ENCODE peak calls at places on chromosomes 7 and 10, in five cellular contexts. K is fibroblast of pulmonary artery, Z is GM06990, P is HFF-Myc, M is transverse colon. Q is an unnamed sample.

GRCh38 chr7:37540917-37541316 is 92.3 kb upstream of the ELMO1 start:
- DNase-seq in P (no peak), M (no peak), K (no peak), Z (no peak), Q (no peak)

GRCh38 chr7:106433377-106433776 is 148.6 kb upstream of the NAMPT start:
- DNase-seq in P (no peak), M (no peak), Z (no peak), K (no peak), Q (no peak)

GRCh38 chr10:71963756-71964668 is at the start of gene CHST3:
- DNase-seq in Z (no peak), M (peak), K (peak), P (no peak), Q (peak)

GRCh38 chr10:3775671-3776551 is 9.1 kb downstream of the KLF6 start:
- DNase-seq in P (no peak), K (peak), Z (no peak), M (peak), Q (peak)

GRCh38 chr10:74189999-74190421 is 39.0 kb downstream of the ADK start:
- DNase-seq in Z (no peak), M (peak), K (peak), P (peak), Q (no peak)

GRCh38 chr10:73413528-73414229 is at the start of gene ANXA7:
- DNase-seq in P (no peak), K (peak), M (peak), Z (peak), Q (peak)

GRCh38 chr7:73647725-73648592 is 19.7 kb upstream of the VPS37D start:
- DNase-seq in Z (no peak), M (peak), K (no peak), P (no peak), Q (no peak)

GRCh38 chr7:18489624-18490023 is 5.9 kb upstream of the HDAC9 start:
- DNase-seq in M (no peak), K (no peak), Z (no peak), P (no peak), Q (no peak)

GRCh38 chr7:159012353-159013069 is 132.2 kb downstream of the VIPR2 start:
- DNase-seq in Z (no peak), K (no peak), M (peak), P (no peak), Q (no peak)

GRCh38 chr7:133481676-133482075 is 228.8 kb downstream of the EXOC4 start:
- DNase-seq in Z (no peak), M (no peak), P (peak), K (peak), Q (no peak)

GRCh38 chr10:100167521-100168312 is 18.1 kb downstream of the ERLIN1 start:
- DNase-seq in K (no peak), Z (no peak), P (no peak), M (no peak), Q (no peak)

GRCh38 chr10:101574354-101574753 is 13.7 kb downstream of the POLL start:
- DNase-seq in M (no peak), P (no peak), K (no peak), Z (no peak), Q (no peak)

GRCh38 chr10:70508912-70509366 is 30.4 kb downstream of the PALD1 start:
- DNase-seq in Z (no peak), P (peak), M (peak), K (peak), Q (no peak)

GRCh38 chr10:125035136-125035535 is 93.2 kb downstream of the ZRANB1 start:
- DNase-seq in M (no peak), Z (no peak), K (peak), P (peak), Q (no peak)

GRCh38 chr7:32501522-32501921 is 6.2 kb downstream of the AVL9 start:
- DNase-seq in P (no peak), M (no peak), K (peak), Z (no peak), Q (no peak)

GRCh38 chr7:133619491-133619890 is 366.6 kb downstream of the EXOC4 start:
- DNase-seq in M (no peak), P (no peak), K (no peak), Z (no peak), Q (no peak)

GRCh38 chr10:38143587-38143986 is 49.5 kb downstream of the ZNF37A start:
- DNase-seq in Z (no peak), M (no peak), P (no peak), K (peak), Q (no peak)

GRCh38 chr7:74203157-74203556 is 6.6 kb upstream of the LAT2 start:
- DNase-seq in K (peak), P (no peak), M (peak), Z (no peak), Q (no peak)

GRCh38 chr7:148242271-148242801 is 348.2 kb upstream of the C7orf33 start:
- DNase-seq in Z (no peak), P (no peak), M (peak), K (peak), Q (no peak)

GRCh38 chr7:32586291-32587221 is 91.3 kb downstream of the AVL9 start:
- DNase-seq in M (no peak), K (peak), P (peak), Z (no peak), Q (no peak)

GRCh38 chr7:138009350-138009653 is 7.4 kb upstream of the CREB3L2 start:
- DNase-seq in Z (no peak), P (no peak), M (no peak), K (no peak), Q (no peak)

GRCh38 chr10:23081891-23082290 is 13.5 kb upstream of the MSRB2 start:
- DNase-seq in K (peak), Z (no peak), P (no peak), M (no peak), Q (no peak)

GRCh38 chr7:63114371-63114985 is 884.2 kb upstream of the ZNF722 start:
- DNase-seq in P (no peak), Z (no peak), M (no peak), K (no peak), Q (no peak)

GRCh38 chr7:71411475-71411874 is 279.5 kb downstream of the GALNT17 start:
- DNase-seq in M (no peak), P (no peak), K (no peak), Z (no peak), Q (no peak)
- TF ChIP-seq CTCF in M (no peak), P (no peak), K (no peak), Z (no peak), Q (no peak)

GRCh38 chr7:96203781-96204180 is 118.1 kb downstream of the SLC25A13 start:
- DNase-seq in P (no peak), Z (no peak), K (no peak), M (no peak), Q (no peak)

GRCh38 chr7:96202102-96202501 is 119.8 kb downstream of the SLC25A13 start:
- DNase-seq in Z (no peak), M (no peak), P (no peak), K (no peak), Q (no peak)

GRCh38 chr7:96198047-96198636 is 123.8 kb downstream of the SLC25A13 start:
- DNase-seq in M (no peak), K (no peak), Z (no peak), P (no peak), Q (no peak)

GRCh38 chr7:96199421-96199820 is 122.5 kb downstream of the SLC25A13 start:
- DNase-seq in P (no peak), M (no peak), K (peak), Z (no peak), Q (no peak)

GRCh38 chr7:96200740-96201139 is 121.2 kb downstream of the SLC25A13 start:
- DNase-seq in P (no peak), Z (no peak), K (no peak), M (no peak), Q (no peak)
- TF ChIP-seq CTCF in P (no peak), Z (no peak), K (no peak), M (no peak), Q (no peak)

DNA sequence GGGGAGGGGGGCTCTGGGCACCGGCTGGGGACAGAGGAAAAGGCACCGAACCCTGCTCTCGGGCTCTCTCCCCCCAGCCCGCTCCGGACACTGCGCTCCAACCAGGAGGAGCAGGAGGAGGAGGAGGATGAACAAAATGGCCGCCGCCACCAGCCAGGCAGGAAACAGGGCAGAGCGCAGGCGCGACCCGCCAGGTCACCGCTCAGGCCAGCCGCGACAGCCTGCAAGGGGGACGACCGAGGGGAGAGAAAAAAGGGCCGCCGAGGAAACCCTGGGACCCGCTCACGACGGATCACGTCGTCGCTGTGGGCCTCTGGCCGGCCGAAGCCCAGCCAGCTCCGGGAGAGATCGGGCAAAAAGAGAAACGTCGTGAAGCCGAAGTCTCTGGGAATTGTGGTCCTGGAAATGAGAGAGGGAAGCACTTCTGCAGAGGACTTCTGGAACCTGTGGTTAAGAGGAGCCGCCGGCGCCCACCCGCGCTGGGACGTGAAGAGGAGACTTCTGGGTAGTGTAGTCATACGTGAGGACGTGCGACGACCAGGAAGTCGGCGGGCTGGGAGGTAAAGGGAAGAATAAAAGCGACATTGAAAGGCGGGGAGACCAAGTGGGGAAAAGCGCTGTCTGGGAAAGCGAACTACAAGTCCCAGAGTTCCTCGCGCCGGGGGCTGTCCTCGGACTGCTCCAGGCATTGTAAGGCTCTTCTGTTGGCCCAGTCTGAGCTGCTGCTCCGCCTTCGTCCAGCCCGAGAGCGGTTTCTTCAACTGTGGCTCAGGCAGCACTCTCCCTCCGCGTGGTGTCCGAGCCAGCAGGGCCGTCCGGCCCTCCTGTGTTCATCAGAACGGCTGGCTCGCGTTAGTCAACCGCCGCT is at the start of gene TIAL1:
- DNase-seq in K (peak), M (peak), P (peak), Z (peak), Q (peak)
- TF ChIP-seq CTCF in K (no peak), M (no peak), P (no peak), Z (no peak), Q (no peak)

GRCh38 chr7:13894956-13895355 is 94.5 kb downstream of the ETV1 start:
- DNase-seq in P (no peak), K (no peak), Z (no peak), M (no peak), Q (no peak)
- TF ChIP-seq CTCF in P (no peak), K (no peak), Z (no peak), M (no peak), Q (no peak)

GRCh38 chr7:46943996-46944395 is 637.9 kb downstream of the TNS3 start:
- DNase-seq in P (no peak), K (no peak), M (no peak), Z (no peak), Q (no peak)

GRCh38 chr7:46945328-46945727 is 636.6 kb downstream of the TNS3 start:
- DNase-seq in K (no peak), M (no peak), Z (no peak), P (no peak), Q (no peak)

GRCh38 chr7:46940178-46940577 is 641.7 kb downstream of the TNS3 start:
- DNase-seq in M (no peak), P (no peak), Z (no peak), K (no peak), Q (no peak)

GRCh38 chr7:46939558-46939957 is 642.4 kb downstream of the TNS3 start:
- DNase-seq in K (no peak), Z (no peak), M (no peak), P (no peak), Q (no peak)

GRCh38 chr7:46942574-46942973 is 639.3 kb downstream of the TNS3 start:
- DNase-seq in K (no peak), M (no peak), Z (no peak), P (no peak), Q (no peak)
- TF ChIP-seq CTCF in K (no peak), M (no peak), Z (no peak), P (no peak), Q (no peak)

GRCh38 chr7:117012284-117013174 is 59.2 kb downstream of the ST7 start:
- DNase-seq in P (no peak), M (no peak), K (peak), Z (peak), Q (no peak)
- TF ChIP-seq CTCF in P (peak), M (peak), K (peak), Z (peak), Q (peak)

DNA sequence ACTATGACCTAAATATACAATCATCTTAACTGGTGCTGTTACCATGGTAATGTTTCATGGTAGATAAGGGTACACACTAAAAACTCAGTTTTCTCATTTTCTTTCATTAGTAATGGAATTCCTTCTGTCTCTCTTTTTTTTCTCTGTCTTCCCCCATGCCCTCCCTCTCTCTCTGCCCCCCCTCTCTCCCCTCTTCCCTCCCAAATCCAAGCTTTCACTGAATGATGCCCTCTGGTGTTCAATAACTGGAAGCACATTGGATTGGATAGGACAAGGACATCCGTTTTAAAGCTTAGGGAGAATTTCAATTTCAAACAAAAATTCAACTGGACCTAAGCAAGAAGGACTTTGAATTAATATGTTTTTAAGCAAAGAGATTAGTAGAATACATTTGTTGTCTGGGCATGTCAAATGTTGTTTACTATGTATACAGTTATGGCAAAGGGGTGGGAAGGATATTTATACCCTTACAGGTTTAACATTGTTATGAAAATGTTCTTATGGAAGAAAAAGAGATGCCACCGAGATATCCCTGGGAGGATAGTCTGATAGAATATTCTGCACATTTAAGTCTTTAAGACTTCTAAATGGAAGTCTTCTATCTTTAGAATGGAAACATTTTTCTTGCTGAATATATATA is 6.1 kb downstream of the CHRM2 start:
- DNase-seq in P (peak), K (peak), M (no peak), Z (no peak), Q (no peak)
- TF ChIP-seq CTCF in P (peak), K (peak), M (no peak), Z (peak), Q (peak)

GRCh38 chr10:115710136-115710535 is 562.9 kb downstream of the GFRA1 start:
- DNase-seq in M (no peak), K (no peak), P (no peak), Z (no peak), Q (no peak)
- TF ChIP-seq CTCF in M (no peak), K (no peak), P (no peak), Z (no peak), Q (no peak)

DNA sequence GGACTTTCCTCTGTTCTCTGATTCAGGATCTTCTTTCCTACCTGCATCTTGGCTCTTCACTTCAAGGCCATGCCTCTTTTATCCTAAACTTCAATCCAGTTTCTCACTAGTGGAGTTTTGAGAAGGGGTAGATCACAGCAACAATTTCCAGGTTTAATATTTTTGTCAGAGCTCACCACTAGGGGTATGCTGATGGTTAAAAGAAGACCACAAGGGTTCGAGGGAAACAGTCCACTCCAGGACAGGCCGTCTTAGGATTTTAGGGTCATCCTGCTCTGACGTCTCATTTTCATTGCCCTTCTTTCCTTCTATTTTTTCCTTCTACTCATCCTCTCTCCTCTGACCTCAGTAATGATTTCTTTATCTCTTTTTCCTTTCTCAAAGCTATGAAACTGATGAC is 11.3 kb downstream of the STAG3 start:
- DNase-seq in M (no peak), K (no peak), P (no peak), Z (no peak), Q (no peak)
- TF ChIP-seq CTCF in M (no peak), K (no peak), P (no peak), Z (peak), Q (no peak)

Q was measured in osteocyte.